ENCODE peak calls at places on chromosome 18, in nine cellular contexts. X is tibial artery; C is heart left ventricle; Z is suprapubic skin; V is CD8-positive, alpha-beta T cell; J is tibial nerve; N is neural progenitor cell; H is sigmoid colon; S is H9. D is an unnamed sample.

GRCh38 chr18:29749699-29750098 is 1292.8 kb downstream of the DSC3 start:
- DNase-seq in N (no peak), H (no peak), J (no peak), X (no peak), C (no peak), S (no peak), V (no peak), Z (no peak), D (peak; percentile 71)

GRCh38 chr18:12946549-12947354 is 1.1 kb upstream of the SEH1L start:
- DNase-seq in C (peak; percentile 76), Z (peak; percentile 74), J (peak; percentile 34), H (peak; percentile 78), V (no peak), N (peak; percentile 73), X (no peak), S (peak; percentile 62), D (peak; percentile 64)

GRCh38 chr18:44882163-44882881 is 201.6 kb downstream of the SETBP1 start:
- DNase-seq in N (no peak), V (no peak), X (no peak), H (no peak), Z (no peak), C (peak; percentile 55), J (no peak), S (no peak), D (no peak)

GRCh38 chr18:57043241-57043640 is 103.6 kb upstream of the BOD1L2 start:
- DNase-seq in S (no peak), C (no peak), J (no peak), V (no peak), H (no peak), Z (no peak), N (no peak), X (no peak), D (no peak)

GRCh38 chr18:60047556-60047955 is 147.8 kb downstream of the PMAIP1 start:
- DNase-seq in C (no peak), J (no peak), X (no peak), H (no peak), S (no peak), Z (no peak), V (no peak), N (no peak), D (no peak)

GRCh38 chr18:24115628-24116027 is 23.2 kb upstream of the CABYR start:
- DNase-seq in N (no peak), H (no peak), Z (no peak), C (no peak), V (no peak), S (no peak), X (no peak), J (no peak), D (no peak)

GRCh38 chr18:60266558-60266957 is 106.0 kb downstream of the MC4R start:
- DNase-seq in C (no peak), H (no peak), V (no peak), Z (no peak), J (no peak), N (no peak), X (no peak), S (no peak), D (no peak)

GRCh38 chr18:36187826-36188721 is 777 bp downstream of the MOCOS start:
- DNase-seq in N (peak; percentile 23), H (no peak), V (no peak), S (peak; percentile 55), C (no peak), J (no peak), Z (peak; percentile 70), X (no peak), D (no peak)

GRCh38 chr18:10378688-10379465 is 75.6 kb upstream of the APCDD1 start:
- DNase-seq in V (no peak), S (no peak), H (no peak), J (no peak), C (no peak), N (no peak), Z (no peak), X (no peak), D (no peak)

GRCh38 chr18:10377956-10378355 is 76.5 kb upstream of the APCDD1 start:
- DNase-seq in X (no peak), C (no peak), J (no peak), Z (no peak), V (no peak), N (no peak), H (no peak), S (no peak), D (no peak)

GRCh38 chr18:10381951-10382350 is 72.5 kb upstream of the APCDD1 start:
- DNase-seq in J (no peak), C (no peak), N (no peak), Z (no peak), X (no peak), H (no peak), V (no peak), S (no peak), D (no peak)

GRCh38 chr18:10381516-10381915 is 72.9 kb upstream of the APCDD1 start:
- DNase-seq in H (no peak), N (no peak), Z (no peak), X (no peak), S (no peak), C (no peak), J (no peak), V (no peak), D (no peak)

DNA sequence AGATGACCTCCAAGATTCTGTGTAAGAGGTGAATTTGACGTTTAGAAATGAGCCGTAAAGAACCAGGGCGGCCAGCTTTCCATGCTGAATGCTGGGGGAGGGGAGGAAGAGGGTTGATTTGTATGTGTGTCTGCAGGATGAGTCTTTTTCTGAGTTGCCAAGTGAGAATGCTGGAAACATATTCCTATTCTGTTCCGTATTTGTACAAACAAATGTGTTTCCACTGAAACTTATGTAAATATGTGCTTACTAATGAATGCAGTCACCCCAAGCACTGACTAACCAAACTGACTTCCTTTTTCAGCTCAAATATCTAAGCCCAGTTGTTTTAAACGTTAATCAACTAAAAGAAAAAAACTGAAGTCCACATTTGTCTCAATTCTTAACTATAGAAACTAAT is 74.9 kb upstream of the APCDD1 start:
- DNase-seq in N (no peak), C (no peak), H (no peak), J (no peak), S (no peak), V (no peak), X (no peak), Z (no peak), D (no peak)
- H3K27me3 ChIP-seq in N (no peaks in the 10 kb centered on the region), C (no peaks in the 10 kb centered on the region), H (no peaks in the 10 kb centered on the region), J (no peaks in the 10 kb centered on the region), S (no peaks in the 10 kb centered on the region), V (no peaks in the 10 kb centered on the region), X (no peaks in the 10 kb centered on the region), Z (no peaks in the 10 kb centered on the region), D (no peaks in the 10 kb centered on the region)

GRCh38 chr18:9135081-9135911 is 1.3 kb upstream of the ANKRD12 start:
- DNase-seq in N (no peak), C (no peak), V (no peak), H (no peak), J (no peak), X (no peak), Z (no peak), S (no peak), D (no peak)

GRCh38 chr18:9135912-9136314 is 668 bp upstream of the ANKRD12 start:
- DNase-seq in V (no peak), N (peak; percentile 71), Z (no peak), J (no peak), C (no peak), X (peak; percentile 25), H (no peak), S (peak; percentile 86), D (peak; percentile 56)

GRCh38 chr18:9136315-9137141 is at the start of gene ANKRD12:
- DNase-seq in V (peak; percentile 99), N (peak; percentile 98), Z (peak; percentile 99), H (peak; percentile 99), X (peak; percentile 97), J (peak; percentile 91), S (peak; percentile 96), C (peak; percentile 98), D (peak; percentile 95)

GRCh38 chr18:9139400-9140039 is 2.9 kb downstream of the ANKRD12 start:
- DNase-seq in X (no peak), H (no peak), V (no peak), Z (no peak), N (no peak), S (no peak), C (no peak), J (no peak), D (no peak)

DNA sequence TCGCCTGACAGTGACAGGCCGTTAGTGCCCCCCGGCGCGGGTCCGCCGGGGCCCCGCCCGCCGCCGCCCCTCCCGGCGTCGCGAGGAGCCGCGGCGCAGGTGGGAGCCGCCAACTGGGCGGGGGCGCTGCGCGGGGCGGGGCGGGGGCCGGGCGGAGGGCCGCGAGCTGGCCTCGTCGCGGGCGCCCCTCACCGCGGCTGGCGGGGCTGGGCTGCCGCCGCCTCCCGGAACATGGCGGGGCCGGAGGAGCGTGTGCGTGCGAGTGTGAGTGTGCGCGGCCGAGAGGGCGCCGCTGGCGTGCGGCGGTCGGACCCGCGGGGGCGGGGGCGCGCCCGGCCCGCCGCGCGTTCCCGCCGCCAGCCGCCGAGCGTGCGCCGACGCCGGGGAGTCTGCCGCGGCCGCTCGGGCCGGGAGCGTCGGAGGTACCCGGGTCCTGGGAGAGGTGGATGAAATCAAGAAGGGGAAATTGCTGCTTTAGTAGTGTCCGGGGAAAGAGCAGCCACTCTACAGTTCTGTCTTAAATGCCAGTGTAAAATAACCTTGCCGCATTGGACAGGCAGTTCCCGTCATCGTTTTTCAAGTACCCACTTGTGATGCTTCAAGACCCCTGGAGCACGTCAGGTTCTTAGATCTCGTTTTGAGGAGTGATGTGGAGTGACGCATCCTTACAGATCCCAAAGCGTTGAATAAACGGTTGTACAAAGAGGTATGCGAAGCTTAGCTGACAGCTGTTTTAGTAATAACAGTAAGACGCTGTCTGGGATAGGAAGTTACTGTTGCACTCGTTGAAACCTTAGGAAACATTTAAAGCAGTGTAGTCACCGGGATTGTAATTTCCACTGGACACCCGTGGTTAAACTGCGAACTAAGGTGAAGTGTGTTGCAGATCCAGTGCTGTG is 836 bp downstream of the ANKRD12 start:
- DNase-seq in Z (no peak), C (peak; percentile 72), H (peak; percentile 81), S (no peak), X (peak; percentile 44), J (peak; percentile 27), V (peak; percentile 80), N (peak; percentile 91), D (peak; percentile 66)
- TF ChIP-seq CTCF in Z (no peak), C (no peak), H (no peak), S (no peak), X (no peak), J (no peak), V (no peak), N (no peak), D (no peak)

DNA sequence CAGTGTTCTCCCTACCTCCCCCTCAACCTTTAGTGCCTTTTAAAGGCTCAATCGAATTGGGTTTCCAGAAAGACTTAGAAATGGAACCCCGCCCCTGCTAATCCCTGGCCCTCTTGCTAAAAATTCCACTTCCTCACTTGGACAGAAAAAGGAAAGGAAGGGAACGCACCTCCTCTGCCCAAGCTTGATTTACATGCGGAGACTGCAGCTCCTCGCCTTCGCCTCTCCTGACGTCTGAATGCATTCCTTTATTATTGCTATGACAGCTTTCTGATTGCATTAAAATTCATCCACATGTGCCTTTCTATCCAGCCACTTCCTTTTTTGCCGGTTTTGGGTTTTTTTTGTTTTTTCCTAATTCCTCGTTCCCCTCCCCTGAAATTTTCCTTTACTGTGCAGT is 287.8 kb downstream of the CELF4 start:
- DNase-seq in H (no peak), X (no peak), V (no peak), Z (no peak), S (no peak), N (no peak), J (no peak), C (no peak), D (no peak)
- H3K27me3 ChIP-seq in H (peaks cover 6% of the 10 kb centered on the region), X (peaks cover 74% of the 10 kb centered on the region), V (no peaks in the 10 kb centered on the region), Z (peaks cover 89% of the 10 kb centered on the region), S (no peaks in the 10 kb centered on the region), N (no peaks in the 10 kb centered on the region), J (no peaks in the 10 kb centered on the region), C (peaks cover 26% of the 10 kb centered on the region), D (peaks cover 56% of the 10 kb centered on the region)

DNA sequence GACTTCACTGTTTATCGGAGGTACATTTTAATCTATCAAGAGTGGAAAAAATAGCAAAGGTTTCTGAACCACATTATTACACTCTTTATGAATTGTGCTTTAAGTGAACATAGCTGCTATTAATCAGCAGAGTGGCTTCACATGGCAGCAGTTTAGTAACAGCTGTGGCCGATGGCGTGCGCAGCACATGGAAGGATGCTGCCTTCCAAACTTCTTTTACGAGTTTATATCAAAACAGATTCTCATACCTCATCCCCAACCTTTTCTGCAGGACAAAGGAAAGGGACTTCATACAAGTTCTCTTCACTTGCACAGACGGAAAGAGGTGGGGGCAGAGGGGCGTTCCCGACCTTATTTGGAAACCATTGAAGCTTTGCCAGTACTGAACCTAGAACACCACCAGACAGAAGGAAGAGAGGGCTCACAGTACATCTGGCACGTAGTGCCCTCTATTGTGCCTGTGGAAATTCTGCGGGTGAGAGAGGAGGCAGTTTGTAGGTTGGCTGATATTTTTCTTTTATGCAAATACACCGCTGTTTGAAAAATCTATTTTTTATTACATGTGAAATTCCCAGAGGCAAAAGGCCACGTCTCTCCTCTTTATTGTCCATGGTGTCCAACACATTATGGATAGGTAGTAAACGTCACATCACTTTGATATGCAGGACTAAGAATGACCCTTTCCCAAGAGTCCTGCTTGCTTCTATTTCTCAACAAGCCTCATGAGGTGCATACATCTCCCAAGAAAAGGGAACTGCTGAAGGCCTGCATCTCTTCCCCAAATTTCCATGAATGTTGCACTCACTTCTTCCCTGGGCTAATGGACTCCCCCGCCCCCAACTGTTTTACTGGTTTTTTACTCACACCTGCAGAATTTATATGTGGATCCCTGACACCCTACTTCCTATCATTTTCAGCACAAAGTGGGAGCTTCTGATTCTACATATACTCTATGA is 31.4 kb downstream of the COLEC12 start:
- DNase-seq in X (no peak), S (no peak), J (no peak), Z (no peak), H (no peak), N (no peak), V (no peak), C (no peak), D (no peak)
- TF ChIP-seq CTCF in X (no peak), S (no peak), J (no peak), Z (no peak), H (no peak), N (no peak), V (no peak), C (no peak), D (no peak)

D was measured in foreskin keratinocyte.